ENCODE peak calls at places on chromosomes 7 and 10, in ten cellular contexts. L is activated CD4-positive, alpha-beta T cell treated with anti-CD3 and anti-CD28 coated beads for 4 hours; R is amygdala; D is AG09309; E is kidney epithelial cell; Y is foreskin melanocyte; Q is activated naive CD8-positive, alpha-beta T cell treated with anti-CD3 and anti-CD28 coated beads, Interleukin-2, amount 50 U/mL, for 24 hours; S is NCI-H2081; K is NT2/D1; N is stimulated activated CD4-positive, alpha-beta T cell treated with anti-CD3 and anti-CD28 coated beads, Interleukin-2, amount 100 ng/mL, for 48 hours. O is an unnamed sample.

GRCh38 chr7:3641556-3641955 is 340.5 kb downstream of the SDK1 start:
- DNase-seq in L (no peak), R (no peak), D (no peak), E (no peak), Y (no peak), Q (no peak), S (no peak), K (no peak), N (no peak), O (no peak)

GRCh38 chr10:45246522-45246921 is 68.9 kb downstream of the OR13A1 start:
- DNase-seq in L (no peak), R (no peak), D (no peak), E (no peak), Y (no peak), Q (no peak), S (no peak), K (no peak), N (no peak), O (no peak)

GRCh38 chr10:12006671-12007070 is 35.9 kb downstream of the UPF2 start:
- DNase-seq in L (no peak), R (no peak), D (no peak), E (no peak), Y (no peak), Q (no peak), S (no peak), K (no peak), N (no peak), O (no peak)

GRCh38 chr10:8054243-8054497 is 318 bp upstream of the GATA3 start:
- DNase-seq in L (no peak), R (no peak), D (no peak), E (no peak), Y (no peak), Q (no peak), S (no peak), K (no peak), N (no peak), O (no peak)

GRCh38 chr10:116470768-116471415 is 43.2 kb downstream of the PNLIPRP3 start:
- DNase-seq in L (no peak), R (no peak), D (no peak), E (no peak), Y (peak; percentile 27), Q (no peak), S (peak; percentile 1), K (no peak), N (no peak), O (no peak)

GRCh38 chr10:29316308-29317026 is 27.6 kb downstream of the LYZL1 start:
- DNase-seq in L (no peak), R (no peak), D (no peak), E (no peak), Y (no peak), Q (no peak), S (no peak), K (no peak), N (no peak), O (no peak)

GRCh38 chr7:136883046-136883445 is 14.6 kb downstream of the CHRM2 start:
- DNase-seq in L (no peak), R (no peak), D (no peak), E (no peak), Y (no peak), Q (no peak), S (no peak), K (no peak), N (no peak), O (no peak)

GRCh38 chr7:10257438-10257837 is 716.2 kb upstream of the PHF14 start:
- DNase-seq in L (no peak), R (no peak), D (no peak), E (no peak), Y (peak; percentile 38), Q (no peak), S (no peak), K (no peak), N (no peak), O (no peak)

GRCh38 chr7:138980575-138981285 is 459 bp downstream of the KIAA1549 start:
- DNase-seq in L (no peak), R (no peak), D (no peak), E (no peak), Y (peak; percentile 7), Q (peak; percentile 14), S (no peak), K (no peak), N (no peak), O (no peak)

GRCh38 chr7:122166708-122167107 is 22.7 kb upstream of the AASS start:
- DNase-seq in L (no peak), R (no peak), D (peak; percentile 52), E (no peak), Y (no peak), Q (no peak), S (no peak), K (no peak), N (no peak), O (no peak)

GRCh38 chr7:132750056-132750455 is 173.8 kb upstream of the PLXNA4 start:
- DNase-seq in L (no peak), R (no peak), D (no peak), E (no peak), Y (no peak), Q (no peak), S (no peak), K (no peak), N (no peak), O (no peak)

GRCh38 chr7:13627455-13627854 is 362.0 kb downstream of the ETV1 start:
- DNase-seq in L (no peak), R (no peak), D (no peak), E (no peak), Y (no peak), Q (no peak), S (no peak), K (no peak), N (no peak), O (no peak)

GRCh38 chr10:132344386-132344785 is 12.4 kb downstream of the LRRC27 start:
- DNase-seq in L (no peak), R (no peak), D (no peak), E (no peak), Y (no peak), Q (no peak), S (no peak), K (no peak), N (no peak), O (no peak)

GRCh38 chr7:99139031-99139430 is 4.9 kb downstream of the SMURF1 start:
- DNase-seq in L (no peak), R (no peak), D (no peak), E (no peak), Y (no peak), Q (no peak), S (no peak), K (no peak), N (no peak), O (no peak)

GRCh38 chr10:62916157-62916603 is 100.0 kb upstream of the EGR2 start:
- DNase-seq in L (no peak), R (no peak), D (peak; percentile 93), E (no peak), Y (peak; percentile 97), Q (no peak), S (no peak), K (no peak), N (no peak), O (no peak)

GRCh38 chr7:47873767-47874166 is 74.5 kb downstream of the PKD1L1 start:
- DNase-seq in L (no peak), R (no peak), D (no peak), E (peak; percentile 56), Y (no peak), Q (no peak), S (no peak), K (no peak), N (no peak), O (no peak)

GRCh38 chr7:147670759-147671158 is 919.8 kb upstream of the C7orf33 start:
- DNase-seq in L (no peak), R (no peak), D (no peak), E (no peak), Y (no peak), Q (no peak), S (no peak), K (no peak), N (no peak), O (no peak)

GRCh38 chr7:22123139-22123538 is 177.4 kb upstream of the CDCA7L start:
- DNase-seq in L (no peak), R (no peak), D (no peak), E (no peak), Y (no peak), Q (no peak), S (no peak), K (no peak), N (no peak), O (no peak)

GRCh38 chr7:106152313-106152665 is 40.2 kb upstream of the SYPL1 start:
- DNase-seq in L (no peak), R (no peak), D (no peak), E (no peak), Y (no peak), Q (no peak), S (no peak), K (no peak), N (no peak), O (no peak)

O was measured in NCI-H1048.